ENCODE peak calls at places on chromosomes 5 and 9, in four cellular contexts. One of them, this sample, is unnamed.
A peak's percentile ranks its signal among the peaks of the same experiment; 100 is the strongest.

GRCh38 chr9:115775669-115776068 is 377.9 kb upstream of the PAPPA start:
- DNase-seq in H9: no peak
- DNase-seq in IMR-90: peak; percentile 14
- DNase-seq in H1: no peak
- DNase-seq in this sample: no peak

GRCh38 chr9:120528327-120528726 is 51.6 kb downstream of the CDK5RAP2 start:
- DNase-seq in H9: no peak
- DNase-seq in IMR-90: no peak
- DNase-seq in H1: no peak
- DNase-seq in this sample: no peak

GRCh38 chr9:68708513-68708912 is 3.5 kb downstream of the PIP5K1B start:
- DNase-seq in H9: no peak
- DNase-seq in IMR-90: no peak
- DNase-seq in H1: no peak
- DNase-seq in this sample: no peak

GRCh38 chr9:5851445-5851844 is 18.5 kb upstream of the ERMP1 start:
- DNase-seq in H9: no peak
- DNase-seq in IMR-90: peak; percentile 60
- DNase-seq in H1: no peak
- DNase-seq in this sample: no peak

GRCh38 chr5:3590967-3591900 is 4.4 kb upstream of the IRX1 start:
- DNase-seq in H9: peak; percentile 47
- DNase-seq in IMR-90: no peak
- DNase-seq in H1: peak; percentile 67
- DNase-seq in this sample: peak; percentile 18

GRCh38 chr5:139670369-139671095 is 22.4 kb downstream of the CXXC5 start:
- DNase-seq in H9: no peak
- DNase-seq in IMR-90: no peak
- DNase-seq in H1: no peak
- DNase-seq in this sample: no peak

GRCh38 chr9:97696025-97696822 is 916 bp downstream of the XPA start:
- DNase-seq in H9: no peak
- DNase-seq in IMR-90: peak; percentile 24
- DNase-seq in H1: no peak
- DNase-seq in this sample: no peak

GRCh38 chr5:90479611-90480385 is 5.1 kb downstream of the POLR3G start:
- DNase-seq in H9: no peak
- DNase-seq in IMR-90: peak; percentile 59
- DNase-seq in H1: no peak
- DNase-seq in this sample: peak; percentile 6

GRCh38 chr9:34994429-34995287 is 5.1 kb downstream of the DNAJB5 start:
- DNase-seq in H9: peak; percentile 67
- DNase-seq in IMR-90: peak; percentile 49
- DNase-seq in H1: peak; percentile 71
- DNase-seq in this sample: peak; percentile 84

GRCh38 chr5:139422307-139422893 is 16.9 kb downstream of the DNAJC18 start:
- DNase-seq in H9: peak; percentile 39
- DNase-seq in IMR-90: peak; percentile 78
- DNase-seq in H1: peak; percentile 56
- DNase-seq in this sample: peak; percentile 81

GRCh38 chr9:95570646-95571045 is 53.9 kb upstream of the PTCH1 start:
- DNase-seq in H9: no peak
- DNase-seq in IMR-90: no peak
- DNase-seq in H1: no peak
- DNase-seq in this sample: peak; percentile 89

GRCh38 chr9:110251212-110251611 is 5.1 kb downstream of the TXN start:
- DNase-seq in H9: no peak
- DNase-seq in IMR-90: no peak
- DNase-seq in H1: no peak
- DNase-seq in this sample: no peak

GRCh38 chr9:89579741-89580395 is 24.9 kb upstream of the GADD45G start:
- DNase-seq in H9: no peak
- DNase-seq in IMR-90: no peak
- DNase-seq in H1: no peak
- DNase-seq in this sample: no peak

GRCh38 chr5:154053468-154053867 is 14.7 kb downstream of the MFAP3 start:
- DNase-seq in H9: no peak
- DNase-seq in IMR-90: no peak
- DNase-seq in H1: no peak
- DNase-seq in this sample: no peak

GRCh38 chr5:6545770-6546690 is 86.8 kb downstream of the NSUN2 start:
- DNase-seq in H9: no peak
- DNase-seq in IMR-90: no peak
- DNase-seq in H1: no peak
- DNase-seq in this sample: no peak

GRCh38 chr9:72942451-72942850 is 10.4 kb downstream of the ALDH1A1 start:
- DNase-seq in H9: no peak
- DNase-seq in IMR-90: no peak
- DNase-seq in H1: no peak
- DNase-seq in this sample: no peak

GRCh38 chr5:142871880-142872200 is 101.7 kb downstream of the ARHGAP26 start:
- DNase-seq in H9: no peak
- DNase-seq in IMR-90: peak; percentile 29
- DNase-seq in H1: no peak
- DNase-seq in this sample: no peak

GRCh38 chr9:114202396-114202795 is 47.1 kb downstream of the COL27A1 start:
- DNase-seq in H9: no peak
- DNase-seq in IMR-90: no peak
- DNase-seq in H1: no peak
- DNase-seq in this sample: no peak

GRCh38 chr9:81497096-81497495 is 192.3 kb downstream of the TLE1 start:
- DNase-seq in H9: no peak
- DNase-seq in IMR-90: peak; percentile 56
- DNase-seq in H1: no peak
- DNase-seq in this sample: no peak

GRCh38 chr5:134142088-134142487 is 27.6 kb downstream of the TCF7 start:
- DNase-seq in H9: peak; percentile 6
- DNase-seq in IMR-90: no peak
- DNase-seq in H1: peak; percentile 41
- DNase-seq in this sample: no peak

GRCh38 chr9:33044677-33045282 is 19.7 kb downstream of the DNAJA1 start:
- DNase-seq in H9: peak; percentile 71
- DNase-seq in IMR-90: no peak
- DNase-seq in H1: no peak
- DNase-seq in this sample: peak; percentile 74

GRCh38 chr5:87231037-87231808 is 36.5 kb upstream of the RASA1 start:
- DNase-seq in H9: no peak
- DNase-seq in IMR-90: no peak
- DNase-seq in H1: no peak
- DNase-seq in this sample: no peak

GRCh38 chr9:34403554-34404380 is 27.1 kb upstream of the MYORG start:
- DNase-seq in H9: peak; percentile 67
- DNase-seq in IMR-90: peak; percentile 68
- DNase-seq in H1: peak; percentile 90
- DNase-seq in this sample: peak; percentile 67

GRCh38 chr9:117547321-117547720 is 132.5 kb upstream of the ASTN2 start:
- DNase-seq in H9: no peak
- DNase-seq in IMR-90: no peak
- DNase-seq in H1: no peak
- DNase-seq in this sample: no peak

GRCh38 chr5:180603076-180603591 is 11.8 kb upstream of the SCGB3A1 start:
- DNase-seq in H9: no peak
- DNase-seq in IMR-90: no peak
- DNase-seq in H1: no peak
- DNase-seq in this sample: no peak

GRCh38 chr9:115606851-115607250 is 488.9 kb upstream of the TNC start:
- DNase-seq in H9: no peak
- DNase-seq in IMR-90: peak; percentile 52
- DNase-seq in H1: no peak
- DNase-seq in this sample: no peak

GRCh38 chr5:149262315-149262714 is 9.3 kb upstream of the AFAP1L1 start:
- DNase-seq in H9: no peak
- DNase-seq in IMR-90: no peak
- DNase-seq in H1: no peak
- DNase-seq in this sample: no peak

GRCh38 chr5:81803812-81804211 is 52.9 kb upstream of the SSBP2 start:
- DNase-seq in H9: no peak
- DNase-seq in IMR-90: no peak
- DNase-seq in H1: no peak
- DNase-seq in this sample: no peak

GRCh38 chr5:150589791-150590601 is 50.5 kb upstream of the SYNPO start:
- DNase-seq in H9: peak; percentile 73
- DNase-seq in IMR-90: peak; percentile 62
- DNase-seq in H1: no peak
- DNase-seq in this sample: peak; percentile 80

GRCh38 chr9:136204086-136204805 is 682 bp downstream of the LHX3 start:
- DNase-seq in H9: no peak
- DNase-seq in IMR-90: no peak
- DNase-seq in H1: no peak
- DNase-seq in this sample: no peak

GRCh38 chr9:136203406-136204085 is 1.4 kb downstream of the LHX3 start:
- DNase-seq in H9: no peak
- DNase-seq in IMR-90: no peak
- DNase-seq in H1: no peak
- DNase-seq in this sample: no peak

GRCh38 chr9:136206602-136207333 is 1.8 kb upstream of the LHX3 start:
- DNase-seq in H9: no peak
- DNase-seq in IMR-90: no peak
- DNase-seq in H1: no peak
- DNase-seq in this sample: no peak

GRCh38 chr9:136205707-136205992 is 722 bp upstream of the LHX3 start:
- DNase-seq in H9: no peak
- DNase-seq in IMR-90: no peak
- DNase-seq in H1: no peak
- DNase-seq in this sample: no peak

GRCh38 chr9:136204838-136205706 is at the start of gene LHX3:
- DNase-seq in H9: peak; percentile 69
- DNase-seq in IMR-90: no peak
- DNase-seq in H1: peak; percentile 83
- DNase-seq in this sample: no peak
- H3K23ac ChIP-seq in H9: no peak within 1 kb of the TSS
- H3K23ac ChIP-seq in IMR-90: no peak within 1 kb of the TSS
- H3K23ac ChIP-seq in H1: no peak within 1 kb of the TSS
- H3K23ac ChIP-seq in this sample: no peak within 1 kb of the TSS

DNA sequence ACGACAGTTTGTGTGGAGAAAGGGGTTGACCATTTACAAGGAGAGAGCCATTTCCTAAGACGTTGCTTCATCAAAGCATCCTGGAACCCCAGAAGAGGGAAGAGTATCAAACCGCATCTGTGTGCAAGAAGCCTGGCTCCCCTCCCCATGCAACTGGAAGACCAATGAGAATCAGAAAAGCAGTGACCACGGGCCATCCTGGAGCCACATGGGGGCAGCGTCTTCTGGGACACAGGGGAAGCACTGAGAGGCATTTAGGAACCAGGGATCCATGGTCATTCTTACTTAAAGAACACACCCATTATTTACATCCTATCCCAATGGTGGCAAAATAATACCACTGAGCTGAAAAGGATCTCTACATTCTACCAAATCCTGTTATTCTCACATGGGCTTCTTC is 29.3 kb downstream of the SEMA5A start:
- DNase-seq in H9: peak; percentile 59
- DNase-seq in IMR-90: no peak
- DNase-seq in H1: no peak
- DNase-seq in this sample: peak; percentile 70
- H4K5ac ChIP-seq in H9: no peak overlapping the region
- H4K5ac ChIP-seq in IMR-90: no peak overlapping the region
- H4K5ac ChIP-seq in H1: no peak overlapping the region
- H4K5ac ChIP-seq in this sample: no peak overlapping the region

DNA sequence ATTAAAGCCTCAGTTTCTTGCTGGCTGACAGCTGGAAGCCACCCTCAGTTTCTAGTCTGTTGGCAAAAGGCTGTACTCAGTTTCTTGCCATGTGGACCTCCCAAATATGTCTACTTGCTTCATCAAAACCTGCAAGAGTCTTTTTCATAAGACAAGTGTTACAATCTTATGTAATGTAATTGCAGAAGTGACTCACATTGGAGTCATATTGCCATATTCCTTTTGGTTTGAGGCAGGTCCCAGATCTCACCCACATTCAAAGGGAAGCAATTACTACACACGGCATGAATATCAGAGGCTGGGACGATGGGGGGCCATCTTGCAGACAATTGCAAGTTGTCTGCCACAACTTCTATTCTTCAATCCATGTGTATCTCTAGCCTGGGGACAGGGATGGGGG is 286.7 kb upstream of the IL12B start:
- DNase-seq in H9: no peak
- DNase-seq in IMR-90: peak; percentile 16
- DNase-seq in H1: no peak
- DNase-seq in this sample: no peak
- H3K23ac ChIP-seq in H9: no peak overlapping the region
- H3K23ac ChIP-seq in IMR-90: no peak overlapping the region
- H3K23ac ChIP-seq in H1: no peak overlapping the region
- H3K23ac ChIP-seq in this sample: no peak overlapping the region

GRCh38 chr9:125559194-125559593 is 147.8 kb downstream of the MAPKAP1 start:
- DNase-seq in H9: no peak
- DNase-seq in IMR-90: no peak
- DNase-seq in H1: no peak
- DNase-seq in this sample: no peak
- H4K5ac ChIP-seq in H9: no peak overlapping the region
- H4K5ac ChIP-seq in IMR-90: no peak overlapping the region
- H4K5ac ChIP-seq in H1: no peak overlapping the region
- H4K5ac ChIP-seq in this sample: no peak overlapping the region

DNA sequence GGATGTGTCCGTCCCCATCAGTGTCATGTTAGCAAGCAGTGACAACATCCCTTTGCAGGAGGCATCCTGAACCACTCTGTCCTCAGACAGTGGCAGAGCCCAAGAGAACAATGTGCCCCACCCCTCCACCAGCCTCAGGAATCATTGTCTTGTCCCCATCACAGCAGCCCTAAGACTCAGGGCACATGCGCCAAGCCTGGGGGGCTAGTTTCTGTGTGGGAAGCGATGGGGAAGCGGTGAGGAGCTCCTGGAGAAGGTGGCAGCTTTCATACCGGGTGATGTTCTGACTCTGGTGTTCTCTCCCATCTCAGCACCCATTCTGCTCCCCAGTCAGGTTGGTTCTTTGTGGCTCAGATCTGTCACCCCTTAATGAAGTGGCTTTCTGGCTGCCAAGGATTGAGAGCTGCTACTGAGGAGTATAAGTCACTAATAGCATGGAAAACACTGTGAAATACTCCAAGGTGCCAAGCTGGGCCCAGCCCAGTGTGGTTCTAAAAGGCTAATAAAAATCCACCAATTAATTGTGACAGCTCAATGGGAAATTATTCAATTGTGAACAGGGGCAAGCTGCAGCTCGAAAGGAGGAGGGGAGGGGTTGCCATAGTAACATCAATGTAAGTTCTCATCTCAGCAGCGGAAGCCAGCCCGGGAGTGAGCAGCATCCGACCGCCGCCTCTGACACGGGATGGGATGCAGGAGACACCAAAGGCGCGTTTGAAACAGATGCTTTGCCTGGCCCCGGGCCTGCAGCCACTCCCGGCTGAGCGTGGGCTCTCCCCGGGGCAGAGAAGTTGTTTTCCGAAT is 4.7 kb downstream of the QRFP start:
- DNase-seq in H9: no peak
- DNase-seq in IMR-90: no peak
- DNase-seq in H1: no peak
- DNase-seq in this sample: no peak
- H3K23ac ChIP-seq in H9: no peak overlapping the region
- H3K23ac ChIP-seq in IMR-90: no peak overlapping the region
- H3K23ac ChIP-seq in H1: no peak overlapping the region
- H3K23ac ChIP-seq in this sample: no peak overlapping the region

DNA sequence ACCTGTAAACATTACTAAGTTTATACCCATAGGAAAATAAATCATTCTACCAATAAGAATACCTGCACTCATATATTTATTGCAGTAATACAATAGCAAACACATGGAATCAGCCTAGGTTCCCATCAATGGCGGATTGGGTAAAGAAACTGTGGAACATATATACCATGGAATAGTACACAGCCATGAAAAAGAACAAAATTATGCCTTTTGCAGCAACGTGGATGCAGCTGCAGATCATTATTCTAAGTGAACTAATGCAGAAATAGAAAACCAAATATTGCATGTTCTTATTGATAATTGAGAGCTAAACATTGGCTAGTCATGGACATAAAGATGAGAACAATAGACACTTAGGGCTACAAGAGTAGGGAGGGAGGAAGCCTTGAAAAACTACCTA is 667.4 kb upstream of the WWC1 start:
- DNase-seq in H9: no peak
- DNase-seq in IMR-90: no peak
- DNase-seq in H1: no peak
- DNase-seq in this sample: no peak
- H4K5ac ChIP-seq in H9: no peak overlapping the region
- H4K5ac ChIP-seq in IMR-90: no peak overlapping the region
- H4K5ac ChIP-seq in H1: no peak overlapping the region
- H4K5ac ChIP-seq in this sample: no peak overlapping the region

This sample was measured in mesendoderm.